ENCODE peak calls at places on chromosome 1, in five cellular contexts. X is activated CD4-positive, alpha-beta T cell treated with anti-CD3 and anti-CD28 coated beads for 36 hours; L is AG04450; V is kidney tubule cell; E is stimulated activated CD8-positive, alpha-beta memory T cell treated with anti-CD3 and anti-CD28 coated beads, Interleukin-7, amount 100 ng/mL, for 1 hour. M is an unnamed sample.

GRCh38 chr1:110618668-110619067 is 12.5 kb upstream of the KCNA2 start:
- DNase-seq in V (no peak), X (no peak), L (no peak), E (no peak), M (no peak)

GRCh38 chr1:214270097-214270635 is 10.8 kb upstream of the SMYD2 start:
- DNase-seq in L (no peak), V (no peak), E (no peak), X (no peak), M (no peak)

GRCh38 chr1:111826278-111826677 is 70.6 kb downstream of the DDX20 start:
- DNase-seq in X (no peak), E (no peak), V (no peak), L (no peak), M (no peak)

GRCh38 chr1:198763298-198763714 is 124.5 kb downstream of the PTPRC start:
- DNase-seq in E (no peak), L (no peak), X (no peak), V (peak; percentile 4), M (no peak)

GRCh38 chr1:223700942-223701637 is 11.2 kb upstream of the CAPN2 start:
- DNase-seq in E (no peak), X (peak; percentile 59), L (peak; percentile 95), V (peak; percentile 98), M (peak; percentile 94)

GRCh38 chr1:77509051-77509492 is 173.4 kb downstream of the ZZZ3 start:
- DNase-seq in E (no peak), L (no peak), X (no peak), V (no peak), M (no peak)

GRCh38 chr1:97245682-97246081 is 524.1 kb downstream of the PTBP2 start:
- DNase-seq in V (no peak), E (no peak), X (no peak), L (no peak), M (no peak)

GRCh38 chr1:22388666-22389455 is 62.8 kb upstream of the ZBTB40 start:
- DNase-seq in V (no peak), L (no peak), E (no peak), X (no peak), M (peak; percentile 95)

GRCh38 chr1:209710098-209710497 is 5.5 kb downstream of the HSD11B1 start:
- DNase-seq in E (no peak), X (peak; percentile 26), L (no peak), V (no peak), M (no peak)

GRCh38 chr1:27435566-27436203 is 43.3 kb downstream of the GPR3 start:
- DNase-seq in V (no peak), X (no peak), L (no peak), E (no peak), M (no peak)